ENCODE peak calls at places on chromosome 9, in ten cellular contexts. One of them, this sample, is unnamed.

GRCh38 chr9:131528886-131529505 is 2.1 kb downstream of the UCK1 start:
- DNase-seq in SK-N-SH: no peak
- DNase-seq in CD8-positive, alpha-beta memory T cell: no peak
- DNase-seq in IMR-90: no peak
- DNase-seq in pancreas: no peak
- DNase-seq in left ventricle myocardium inferior: no peak
- DNase-seq in gastrocnemius medialis: no peak
- DNase-seq in transverse colon: no peak
- DNase-seq in AG04450: no peak
- DNase-seq in mammary epithelial cell: no peak
- DNase-seq in this sample: no peak

GRCh38 chr9:68844623-68845612 is 139.9 kb downstream of the PIP5K1B start:
- DNase-seq in left ventricle myocardium inferior: peak; percentile 29
- DNase-seq in IMR-90: peak; percentile 8
- DNase-seq in mammary epithelial cell: no peak
- DNase-seq in pancreas: no peak
- DNase-seq in transverse colon: peak; percentile 51
- DNase-seq in SK-N-SH: peak; percentile 12
- DNase-seq in CD8-positive, alpha-beta memory T cell: no peak
- DNase-seq in gastrocnemius medialis: no peak
- DNase-seq in AG04450: no peak
- DNase-seq in this sample: peak; percentile 50

GRCh38 chr9:126372716-126373115 is 46.1 kb downstream of the MVB12B start:
- DNase-seq in CD8-positive, alpha-beta memory T cell: no peak
- DNase-seq in pancreas: no peak
- DNase-seq in SK-N-SH: no peak
- DNase-seq in gastrocnemius medialis: no peak
- DNase-seq in IMR-90: no peak
- DNase-seq in mammary epithelial cell: no peak
- DNase-seq in left ventricle myocardium inferior: no peak
- DNase-seq in transverse colon: no peak
- DNase-seq in AG04450: no peak
- DNase-seq in this sample: no peak

GRCh38 chr9:90925581-90926257 is 124.1 kb downstream of the SYK start:
- DNase-seq in CD8-positive, alpha-beta memory T cell: no peak
- DNase-seq in transverse colon: no peak
- DNase-seq in left ventricle myocardium inferior: no peak
- DNase-seq in SK-N-SH: no peak
- DNase-seq in AG04450: peak; percentile 39
- DNase-seq in gastrocnemius medialis: no peak
- DNase-seq in pancreas: no peak
- DNase-seq in IMR-90: peak; percentile 95
- DNase-seq in mammary epithelial cell: peak; percentile 60
- DNase-seq in this sample: no peak

GRCh38 chr9:93677061-93677571 is 100.7 kb downstream of the PHF2 start:
- DNase-seq in IMR-90: no peak
- DNase-seq in gastrocnemius medialis: no peak
- DNase-seq in mammary epithelial cell: no peak
- DNase-seq in AG04450: no peak
- DNase-seq in pancreas: peak; percentile 5
- DNase-seq in left ventricle myocardium inferior: peak; percentile 7
- DNase-seq in CD8-positive, alpha-beta memory T cell: no peak
- DNase-seq in SK-N-SH: peak; percentile 10
- DNase-seq in transverse colon: peak; percentile 5
- DNase-seq in this sample: no peak

GRCh38 chr9:27054841-27055240 is 49.4 kb upstream of the LRRC19 start:
- DNase-seq in gastrocnemius medialis: no peak
- DNase-seq in pancreas: no peak
- DNase-seq in SK-N-SH: no peak
- DNase-seq in IMR-90: no peak
- DNase-seq in AG04450: no peak
- DNase-seq in transverse colon: no peak
- DNase-seq in mammary epithelial cell: no peak
- DNase-seq in left ventricle myocardium inferior: no peak
- DNase-seq in CD8-positive, alpha-beta memory T cell: no peak
- DNase-seq in this sample: no peak

GRCh38 chr9:128027166-128027539 is 40.0 kb downstream of the NAIF1 start:
- DNase-seq in pancreas: no peak
- DNase-seq in CD8-positive, alpha-beta memory T cell: peak; percentile 31
- DNase-seq in left ventricle myocardium inferior: no peak
- DNase-seq in SK-N-SH: no peak
- DNase-seq in transverse colon: peak; percentile 17
- DNase-seq in AG04450: no peak
- DNase-seq in mammary epithelial cell: no peak
- DNase-seq in IMR-90: no peak
- DNase-seq in gastrocnemius medialis: no peak
- DNase-seq in this sample: no peak

GRCh38 chr9:116905131-116905724 is 218.1 kb downstream of the TRIM32 start:
- DNase-seq in transverse colon: no peak
- DNase-seq in IMR-90: no peak
- DNase-seq in pancreas: no peak
- DNase-seq in mammary epithelial cell: no peak
- DNase-seq in left ventricle myocardium inferior: no peak
- DNase-seq in SK-N-SH: no peak
- DNase-seq in CD8-positive, alpha-beta memory T cell: no peak
- DNase-seq in gastrocnemius medialis: no peak
- DNase-seq in AG04450: no peak
- DNase-seq in this sample: no peak

GRCh38 chr9:10274983-10275382 is 337.8 kb downstream of the PTPRD start:
- DNase-seq in IMR-90: no peak
- DNase-seq in SK-N-SH: no peak
- DNase-seq in pancreas: no peak
- DNase-seq in left ventricle myocardium inferior: no peak
- DNase-seq in gastrocnemius medialis: no peak
- DNase-seq in transverse colon: no peak
- DNase-seq in mammary epithelial cell: no peak
- DNase-seq in CD8-positive, alpha-beta memory T cell: no peak
- DNase-seq in AG04450: no peak
- DNase-seq in this sample: no peak

GRCh38 chr9:23825700-23826099 is 340 bp downstream of the ELAVL2 start:
- DNase-seq in pancreas: no peak
- DNase-seq in IMR-90: no peak
- DNase-seq in mammary epithelial cell: no peak
- DNase-seq in transverse colon: no peak
- DNase-seq in left ventricle myocardium inferior: no peak
- DNase-seq in CD8-positive, alpha-beta memory T cell: no peak
- DNase-seq in SK-N-SH: peak; percentile 10
- DNase-seq in gastrocnemius medialis: no peak
- DNase-seq in AG04450: no peak
- DNase-seq in this sample: no peak

GRCh38 chr9:96859461-96860198 is 5.3 kb upstream of the ZNF782 start:
- DNase-seq in transverse colon: no peak
- DNase-seq in mammary epithelial cell: peak; percentile 98
- DNase-seq in pancreas: no peak
- DNase-seq in left ventricle myocardium inferior: no peak
- DNase-seq in gastrocnemius medialis: no peak
- DNase-seq in AG04450: peak; percentile 15
- DNase-seq in IMR-90: peak; percentile 76
- DNase-seq in CD8-positive, alpha-beta memory T cell: no peak
- DNase-seq in SK-N-SH: peak; percentile 47
- DNase-seq in this sample: no peak

GRCh38 chr9:91948423-91949292 is 1.4 kb downstream of the ROR2 start:
- DNase-seq in mammary epithelial cell: peak; percentile 77
- DNase-seq in SK-N-SH: peak; percentile 79
- DNase-seq in left ventricle myocardium inferior: peak; percentile 25
- DNase-seq in gastrocnemius medialis: no peak
- DNase-seq in IMR-90: peak; percentile 57
- DNase-seq in CD8-positive, alpha-beta memory T cell: no peak
- DNase-seq in pancreas: peak; percentile 43
- DNase-seq in transverse colon: peak; percentile 66
- DNase-seq in AG04450: no peak
- DNase-seq in this sample: peak; percentile 79
- H3K27me3 ChIP-seq in mammary epithelial cell: peaks cover 35% of the 10 kb centered on the region
- H3K27me3 ChIP-seq in SK-N-SH: peaks cover 33% of the 10 kb centered on the region
- H3K27me3 ChIP-seq in left ventricle myocardium inferior: peaks cover 92% of the 10 kb centered on the region
- H3K27me3 ChIP-seq in gastrocnemius medialis: peaks cover 38% of the 10 kb centered on the region
- H3K27me3 ChIP-seq in IMR-90: no peaks in the 10 kb centered on the region
- H3K27me3 ChIP-seq in CD8-positive, alpha-beta memory T cell: peaks cover 21% of the 10 kb centered on the region
- H3K27me3 ChIP-seq in pancreas: peaks cover 6% of the 10 kb centered on the region
- H3K27me3 ChIP-seq in transverse colon: peaks cover 62% of the 10 kb centered on the region
- H3K27me3 ChIP-seq in AG04450: peaks cover 20% of the 10 kb centered on the region
- H3K27me3 ChIP-seq in this sample: no peaks in the 10 kb centered on the region

GRCh38 chr9:135085830-135086546 is 1.5 kb upstream of the OLFM1 start:
- DNase-seq in IMR-90: peak; percentile 43
- DNase-seq in gastrocnemius medialis: peak; percentile 63
- DNase-seq in pancreas: peak; percentile 86
- DNase-seq in transverse colon: peak; percentile 76
- DNase-seq in left ventricle myocardium inferior: peak; percentile 75
- DNase-seq in AG04450: peak; percentile 6
- DNase-seq in mammary epithelial cell: peak; percentile 33
- DNase-seq in CD8-positive, alpha-beta memory T cell: no peak
- DNase-seq in SK-N-SH: peak; percentile 92
- DNase-seq in this sample: peak; percentile 89
- H3K27ac ChIP-seq in IMR-90: no peak overlapping the region
- H3K27ac ChIP-seq in gastrocnemius medialis: no peak overlapping the region
- H3K27ac ChIP-seq in pancreas: peak overlapping the region; percentile 10
- H3K27ac ChIP-seq in transverse colon: no peak overlapping the region
- H3K27ac ChIP-seq in left ventricle myocardium inferior: peak overlapping the region; percentile 68
- H3K27ac ChIP-seq in AG04450: no peak overlapping the region
- H3K27ac ChIP-seq in mammary epithelial cell: no peak overlapping the region
- H3K27ac ChIP-seq in CD8-positive, alpha-beta memory T cell: no peak overlapping the region
- H3K27ac ChIP-seq in SK-N-SH: no peak overlapping the region
- H3K27ac ChIP-seq in this sample: no peak overlapping the region

DNA sequence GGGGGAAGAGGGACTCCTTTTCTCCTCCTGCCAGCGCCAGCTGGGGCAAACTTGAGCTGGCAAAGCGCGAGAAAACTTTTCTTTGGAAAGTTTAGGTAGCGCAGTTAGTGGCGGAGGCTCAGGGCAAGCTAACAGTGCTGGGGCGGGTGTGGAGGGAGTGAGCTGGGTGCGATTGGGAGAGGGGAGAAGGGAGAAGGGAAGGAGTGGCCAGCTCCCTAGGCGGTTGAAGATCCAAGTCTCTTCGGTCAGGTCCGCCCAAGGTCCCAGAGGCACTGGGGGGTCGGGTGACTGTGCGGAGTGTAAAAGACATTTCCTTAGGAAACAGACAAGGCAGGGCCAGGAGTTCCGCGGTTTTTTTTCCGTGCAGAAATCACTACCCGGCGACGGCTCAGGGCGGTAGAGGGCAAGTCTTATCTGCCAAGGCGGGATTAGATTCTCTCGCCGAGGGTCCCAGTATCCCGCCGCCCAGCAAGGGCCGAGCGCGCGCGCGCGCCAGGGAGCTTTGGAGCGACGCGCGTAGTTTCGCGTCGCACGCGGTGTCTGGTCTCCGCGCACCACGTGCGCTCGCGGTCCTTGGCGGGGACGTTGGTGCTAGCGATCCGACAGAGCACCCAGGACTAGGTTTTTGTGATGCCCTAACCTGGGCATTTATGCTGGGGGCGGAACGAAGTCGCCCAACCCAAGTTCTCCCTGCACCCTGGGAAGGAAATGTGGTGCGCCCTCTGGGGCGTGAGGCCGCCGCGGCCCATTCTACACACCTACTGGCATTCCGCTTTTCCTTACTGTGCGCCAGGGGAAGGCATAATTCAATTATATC is 33.7 kb upstream of the NFIB start:
- DNase-seq in IMR-90: no peak
- DNase-seq in mammary epithelial cell: peak; percentile 67
- DNase-seq in CD8-positive, alpha-beta memory T cell: no peak
- DNase-seq in left ventricle myocardium inferior: peak; percentile 69
- DNase-seq in transverse colon: peak; percentile 28
- DNase-seq in SK-N-SH: peak; percentile 9
- DNase-seq in AG04450: no peak
- DNase-seq in gastrocnemius medialis: peak; percentile 64
- DNase-seq in pancreas: peak; percentile 47
- DNase-seq in this sample: peak; percentile 45
- H3K4me3 ChIP-seq in IMR-90: no peak overlapping the region
- H3K4me3 ChIP-seq in mammary epithelial cell: peak overlapping the region; percentile 52
- H3K4me3 ChIP-seq in CD8-positive, alpha-beta memory T cell: no peak overlapping the region
- H3K4me3 ChIP-seq in left ventricle myocardium inferior: peak overlapping the region; percentile 73
- H3K4me3 ChIP-seq in transverse colon: peak overlapping the region; percentile 48
- H3K4me3 ChIP-seq in SK-N-SH: no peak overlapping the region
- H3K4me3 ChIP-seq in AG04450: no peak overlapping the region
- H3K4me3 ChIP-seq in gastrocnemius medialis: peak overlapping the region; percentile 65
- H3K4me3 ChIP-seq in pancreas: peak overlapping the region; percentile 47
- H3K4me3 ChIP-seq in this sample: peak overlapping the region; percentile 32

DNA sequence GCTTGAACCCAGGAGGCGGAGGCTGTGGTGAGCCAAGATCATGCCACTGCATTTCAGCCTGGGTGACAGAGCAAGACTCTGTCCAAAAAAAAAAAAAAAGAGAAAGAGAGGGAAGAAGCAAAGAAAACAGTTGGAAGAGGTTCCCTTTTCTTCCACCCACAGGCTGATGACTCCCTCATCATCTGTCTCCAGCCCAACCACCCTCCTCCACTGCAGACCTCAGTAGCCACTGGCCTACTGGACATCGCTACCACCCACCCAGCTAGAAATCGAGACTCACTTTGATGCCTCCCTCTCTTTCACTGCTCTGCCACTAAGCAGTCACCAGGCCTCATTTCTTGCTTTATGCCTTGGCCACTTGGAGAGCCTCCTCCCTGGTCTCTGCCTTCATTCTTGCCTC is 71.2 kb downstream of the NIPSNAP3B start:
- DNase-seq in left ventricle myocardium inferior: no peak
- DNase-seq in pancreas: peak; percentile 28
- DNase-seq in gastrocnemius medialis: no peak
- DNase-seq in IMR-90: no peak
- DNase-seq in transverse colon: no peak
- DNase-seq in AG04450: no peak
- DNase-seq in CD8-positive, alpha-beta memory T cell: no peak
- DNase-seq in SK-N-SH: no peak
- DNase-seq in mammary epithelial cell: no peak
- DNase-seq in this sample: no peak
- H3K27me3 ChIP-seq in left ventricle myocardium inferior: no peaks in the 10 kb centered on the region
- H3K27me3 ChIP-seq in pancreas: no peaks in the 10 kb centered on the region
- H3K27me3 ChIP-seq in gastrocnemius medialis: no peaks in the 10 kb centered on the region
- H3K27me3 ChIP-seq in IMR-90: no peaks in the 10 kb centered on the region
- H3K27me3 ChIP-seq in transverse colon: no peaks in the 10 kb centered on the region
- H3K27me3 ChIP-seq in AG04450: no peaks in the 10 kb centered on the region
- H3K27me3 ChIP-seq in CD8-positive, alpha-beta memory T cell: no peaks in the 10 kb centered on the region
- H3K27me3 ChIP-seq in SK-N-SH: no peaks in the 10 kb centered on the region
- H3K27me3 ChIP-seq in mammary epithelial cell: no peaks in the 10 kb centered on the region
- H3K27me3 ChIP-seq in this sample: no peaks in the 10 kb centered on the region

This sample was measured in thyroid gland.